ENCODE peak calls at places on chromosomes 4 and X, in five cellular contexts. N, B, Q, A and S are unnamed samples.

GRCh38 chr4:64584981-64585557 is 175.8 kb upstream of the TECRL start:
- DNase-seq in N (no peak), B (peak; percentile 66), Q (no peak), A (peak; percentile 40), S (peak; percentile 61)

GRCh38 chr4:184856277-184856609 is 30.5 kb upstream of the ACSL1 start:
- DNase-seq in N (no peak), B (no peak), Q (no peak), A (no peak), S (no peak)

GRCh38 chr4:13289391-13289790 is 194.7 kb downstream of the RAB28 start:
- DNase-seq in N (no peak), B (no peak), Q (no peak), A (no peak), S (no peak)

GRCh38 chrX:116749943-116750342 is 287.2 kb upstream of the CT83 start:
- DNase-seq in N (no peak), B (no peak), Q (no peak), A (no peak), S (no peak)

GRCh38 chr4:140884431-140885058 is 128.4 kb upstream of the TBC1D9 start:
- DNase-seq in N (no peak), B (peak; percentile 79), Q (no peak), A (peak; percentile 77), S (peak; percentile 72)

GRCh38 chr4:4541040-4541631 is 712 bp downstream of the STX18 start:
- DNase-seq in N (no peak), B (peak; percentile 46), Q (no peak), A (peak; percentile 19), S (peak; percentile 81)

GRCh38 chr4:39114436-39114835 is 52.4 kb downstream of the KLHL5 start:
- DNase-seq in N (no peak), B (no peak), Q (no peak), A (no peak), S (no peak)

GRCh38 chr4:24857996-24858395 is 54.8 kb downstream of the CCDC149 start:
- DNase-seq in N (no peak), B (no peak), Q (no peak), A (no peak), S (no peak)

GRCh38 chrX:73214366-73215094 is at the start of gene NAP1L2:
- DNase-seq in N (peak; percentile 58), B (peak; percentile 20), Q (peak; percentile 66), A (peak; percentile 26), S (no peak)

GRCh38 chrX:12955882-12956703 is 18.8 kb upstream of the TMSB4X start:
- DNase-seq in N (peak; percentile 75), B (peak; percentile 60), Q (peak; percentile 86), A (no peak), S (peak; percentile 84)

GRCh38 chr4:2478220-2478619 is 9.3 kb downstream of the RNF4 start:
- DNase-seq in N (no peak), B (no peak), Q (no peak), A (no peak), S (no peak)

GRCh38 chr4:95045429-95045828 is 287.7 kb downstream of the BMPR1B start:
- DNase-seq in N (no peak), B (peak; percentile 11), Q (no peak), A (no peak), S (no peak)

GRCh38 chrX:97199501-97199900 is 315.8 kb downstream of the RPA4 start:
- DNase-seq in N (no peak), B (peak; percentile 5), Q (no peak), A (no peak), S (no peak)

GRCh38 chrX:36898301-36898700 is 109.9 kb upstream of the FAM47C start:
- DNase-seq in N (no peak), B (peak; percentile 44), Q (no peak), A (peak; percentile 17), S (peak; percentile 0)

GRCh38 chr4:186688150-186688943 is 35.3 kb downstream of the FAT1 start:
- DNase-seq in N (no peak), B (no peak), Q (no peak), A (peak; percentile 38), S (no peak)

GRCh38 chrX:27598312-27598711 is 8.2 kb downstream of the DCAF8L2 start:
- DNase-seq in N (no peak), B (peak; percentile 16), Q (no peak), A (peak; percentile 14), S (peak; percentile 39)

GRCh38 chr4:122576261-122577188 is 44.3 kb downstream of the IL21 start:
- DNase-seq in N (no peak), B (peak; percentile 59), Q (no peak), A (peak; percentile 49), S (peak; percentile 23)

GRCh38 chr4:2257361-2258001 is 4.4 kb downstream of the MXD4 start:
- DNase-seq in N (peak; percentile 53), B (no peak), Q (no peak), A (peak; percentile 1), S (no peak)

GRCh38 chrX:104427693-104428092 is 138.3 kb upstream of the IL1RAPL2 start:
- DNase-seq in N (no peak), B (no peak), Q (no peak), A (no peak), S (no peak)

GRCh38 chr4:73193155-73193554 is 65.4 kb downstream of the ANKRD17 start:
- DNase-seq in N (no peak), B (no peak), Q (no peak), A (no peak), S (no peak)

GRCh38 chr4:5999830-6000365 is 18.3 kb downstream of the C4orf50 start:
- DNase-seq in N (peak; percentile 12), B (no peak), Q (no peak), A (no peak), S (no peak)

GRCh38 chr4:102168580-102168979 is 176.7 kb downstream of the SLC39A8 start:
- DNase-seq in N (no peak), B (no peak), Q (no peak), A (peak; percentile 29), S (no peak)

GRCh38 chrX:23503835-23504539 is 163.3 kb upstream of the PRDX4 start:
- DNase-seq in N (no peak), B (peak; percentile 89), Q (no peak), A (peak; percentile 32), S (no peak)

GRCh38 chr4:108336076-108336475 is 167.3 kb upstream of the LEF1 start:
- DNase-seq in N (no peak), B (no peak), Q (no peak), A (no peak), S (no peak)

GRCh38 chr4:165288639-165289428 is 38.6 kb upstream of the MSMO1 start:
- DNase-seq in N (no peak), B (no peak), Q (no peak), A (no peak), S (no peak)

GRCh38 chrX:151019837-151020236 is 36.7 kb downstream of the HMGB3 start:
- DNase-seq in N (no peak), B (peak; percentile 11), Q (no peak), A (no peak), S (no peak)

GRCh38 chr4:77845400-77845799 is 17.2 kb upstream of the MRPL1 start:
- DNase-seq in N (no peak), B (no peak), Q (no peak), A (no peak), S (no peak)

GRCh38 chr4:6908397-6909112 is 1.1 kb upstream of the TBC1D14 start:
- DNase-seq in N (no peak), B (no peak), Q (no peak), A (no peak), S (no peak)

GRCh38 chr4:23904639-23905061 is 14.8 kb upstream of the PPARGC1A start:
- DNase-seq in N (no peak), B (no peak), Q (no peak), A (no peak), S (no peak)

GRCh38 chr4:7531640-7531994 is 96.9 kb upstream of the PSAPL1 start:
- DNase-seq in N (no peak), B (no peak), Q (no peak), A (peak; percentile 34), S (no peak)

GRCh38 chrX:103741879-103742278 is 31.2 kb downstream of the TMEM31 start:
- DNase-seq in N (no peak), B (no peak), Q (no peak), A (no peak), S (no peak)

GRCh38 chrX:7076245-7076661 is 71.3 kb upstream of the STS start:
- DNase-seq in N (no peak), B (no peak), Q (no peak), A (no peak), S (no peak)

GRCh38 chr4:146095091-146095690 is 80.3 kb upstream of the LSM6 start:
- DNase-seq in N (no peak), B (peak; percentile 78), Q (no peak), A (peak; percentile 46), S (peak; percentile 55)

GRCh38 chr4:108172780-108173598 is 4.3 kb upstream of the LEF1 start:
- DNase-seq in N (peak; percentile 75), B (peak; percentile 82), Q (peak; percentile 89), A (peak; percentile 61), S (peak; percentile 74)

GRCh38 chr4:53545942-53546581 is 45.2 kb downstream of the LNX1 start:
- DNase-seq in N (no peak), B (no peak), Q (no peak), A (no peak), S (no peak)

GRCh38 chrX:49247916-49248811 is 12.9 kb downstream of the CCDC22 start:
- DNase-seq in N (no peak), B (no peak), Q (no peak), A (no peak), S (no peak)